ENCODE peak calls at places on chromosomes 12 and 14, in four cellular contexts. E is adipocyte; S is activated CD4-positive, CD25-positive, alpha-beta regulatory T cell; H is posterior cingulate gyrus. V is an unnamed sample.
A peak's percentile ranks its signal among the peaks of the same experiment; 100 is the strongest.

GRCh38 chr12:40157307-40157706 is 51.4 kb upstream of the SLC2A13 start:
- DNase-seq in E (no peak), S (no peak), H (no peak), V (no peak)

GRCh38 chr14:42872775-42873174 is 1266.1 kb downstream of the LRFN5 start:
- DNase-seq in E (no peak), S (no peak), H (no peak), V (no peak)

GRCh38 chr14:63470877-63471565 is 72.2 kb downstream of the PPP2R5E start:
- DNase-seq in E (peak; percentile 81), S (no peak), H (no peak), V (no peak)

GRCh38 chr14:105092912-105093425 is 27.7 kb upstream of the GPR132 start:
- DNase-seq in E (peak; percentile 80), S (peak; percentile 51), H (peak; percentile 88), V (peak; percentile 42)

GRCh38 chr12:55067701-55068100 is 47.9 kb downstream of the NEUROD4 start:
- DNase-seq in E (no peak), S (no peak), H (no peak), V (no peak)

GRCh38 chr14:59829469-59829868 is 41.1 kb downstream of the RTN1 start:
- DNase-seq in E (no peak), S (no peak), H (no peak), V (no peak)

GRCh38 chr12:88925370-88925915 is 345.2 kb upstream of the KITLG start:
- DNase-seq in E (peak; percentile 23), S (no peak), H (no peak), V (no peak)

GRCh38 chr14:105859717-105860614 is 333.6 kb downstream of the TMEM121 start:
- DNase-seq in E (no peak), S (peak; percentile 48), H (peak; percentile 46), V (no peak)

GRCh38 chr12:3022411-3022810 is 54.8 kb upstream of the TSPAN9 start:
- DNase-seq in E (no peak), S (no peak), H (no peak), V (no peak)

V was measured in hypothalamus.